ENCODE peak calls at places on chromosome 2, in ten cellular contexts. W, M, N, D, G, H, U, R, B and I are unnamed samples.

GRCh38 chr2:16013571-16013970 is 73.2 kb downstream of the MYCN start:
- DNase-seq in W (no peak), M (no peak), N (no peak), D (no peak), G (no peak), H (no peak), U (no peak), R (no peak), B (no peak), I (no peak)

GRCh38 chr2:83103602-83104001 is 1355.5 kb downstream of the SUCLG1 start:
- DNase-seq in W (no peak), M (peak), N (no peak), D (no peak), G (peak), H (no peak), U (no peak), R (no peak), B (no peak), I (peak)

GRCh38 chr2:138536740-138537139 is 35.2 kb downstream of the SPOPL start:
- DNase-seq in W (no peak), M (no peak), N (no peak), D (no peak), G (no peak), H (no peak), U (no peak), R (no peak), B (no peak), I (no peak)

GRCh38 chr2:4533806-4534205 is 830.4 kb downstream of the DCDC2C start:
- DNase-seq in W (no peak), M (no peak), N (peak), D (no peak), G (no peak), H (no peak), U (no peak), R (no peak), B (no peak), I (no peak)

GRCh38 chr2:213991454-213992108 is 419.3 kb upstream of the VWC2L start:
- DNase-seq in W (no peak), M (no peak), N (no peak), D (no peak), G (peak), H (no peak), U (no peak), R (no peak), B (no peak), I (peak)

GRCh38 chr2:2653221-2653620 is 322.1 kb upstream of the MYT1L start:
- DNase-seq in W (no peak), M (no peak), N (no peak), D (no peak), G (no peak), H (no peak), U (peak), R (no peak), B (no peak), I (no peak)

GRCh38 chr2:239000500-239001073 is 152.7 kb downstream of the TWIST2 start:
- DNase-seq in W (no peak), M (no peak), N (no peak), D (peak), G (no peak), H (no peak), U (no peak), R (no peak), B (no peak), I (no peak)

GRCh38 chr2:178700922-178701342 is 106.3 kb downstream of the TTN start:
- DNase-seq in W (no peak), M (peak), N (peak), D (no peak), G (peak), H (peak), U (no peak), R (no peak), B (no peak), I (peak)

GRCh38 chr2:165868211-165868610 is 74.2 kb upstream of the GALNT3 start:
- DNase-seq in W (no peak), M (no peak), N (no peak), D (no peak), G (no peak), H (no peak), U (peak), R (no peak), B (no peak), I (no peak)

GRCh38 chr2:45778720-45779171 is 127.3 kb downstream of the PRKCE start:
- DNase-seq in W (peak), M (peak), N (peak), D (peak), G (peak), H (peak), U (peak), R (no peak), B (no peak), I (peak)

GRCh38 chr2:39492095-39492590 is 55.1 kb upstream of the MAP4K3 start:
- DNase-seq in W (no peak), M (peak), N (peak), D (no peak), G (peak), H (peak), U (no peak), R (no peak), B (peak), I (peak)

GRCh38 chr2:96374211-96374951 is 38.8 kb downstream of the NCAPH start:
- DNase-seq in W (no peak), M (no peak), N (no peak), D (no peak), G (peak), H (no peak), U (no peak), R (no peak), B (no peak), I (peak)

GRCh38 chr2:150075831-150076230 is 411.6 kb downstream of the RND3 start:
- DNase-seq in W (no peak), M (peak), N (no peak), D (no peak), G (peak), H (peak), U (no peak), R (no peak), B (no peak), I (peak)